ENCODE peak calls at places on chromosomes 3 and 15, in six cellular contexts. W is IMR-90, K is neuronal stem cell, J is H1, I is H9, L is trophoblast cell. S is an unnamed sample.

GRCh38 chr3:170062068-170062467 is 24.3 kb downstream of the GPR160 start:
- DNase-seq in K (no peak), L (no peak), I (no peak), J (no peak), W (no peak), S (no peak)

GRCh38 chr3:117919611-117920010 is 1115.0 kb downstream of the IGSF11 start:
- DNase-seq in W (no peak), I (no peak), J (no peak), L (no peak), K (no peak), S (no peak)

GRCh38 chr3:184789314-184789998 is 22.5 kb upstream of the VPS8 start:
- DNase-seq in I (no peak), J (no peak), K (no peak), W (no peak), L (no peak), S (no peak)

GRCh38 chr15:61764141-61764540 is 296.1 kb downstream of the VPS13C start:
- DNase-seq in L (no peak), J (no peak), K (no peak), I (no peak), W (no peak), S (no peak)

GRCh38 chr3:102505542-102505941 is 70.7 kb downstream of the ZPLD1 start:
- DNase-seq in K (no peak), J (no peak), I (no peak), L (no peak), W (no peak), S (no peak)

GRCh38 chr3:142270407-142270806 is 45.0 kb upstream of the GK5 start:
- DNase-seq in I (no peak), J (no peak), W (no peak), L (no peak), K (no peak), S (no peak)

GRCh38 chr3:192038726-192039125 is 577.8 kb downstream of the PYDC2 start:
- DNase-seq in K (no peak), J (no peak), L (no peak), W (no peak), I (no peak), S (no peak)

GRCh38 chr3:174477491-174477890 is 381.6 kb upstream of the NAALADL2 start:
- DNase-seq in W (no peak), I (no peak), L (peak), K (no peak), J (no peak), S (no peak)

GRCh38 chr3:185442031-185442430 is 56.8 kb downstream of the TMEM41A start:
- DNase-seq in I (no peak), W (no peak), K (no peak), J (no peak), L (no peak), S (no peak)

GRCh38 chr3:105399611-105400010 is 32.9 kb downstream of the ALCAM start:
- DNase-seq in W (no peak), J (no peak), L (no peak), K (no peak), I (no peak), S (no peak)

GRCh38 chr3:97937205-97937604 is 35.0 kb downstream of the RIOX2 start:
- DNase-seq in J (no peak), W (no peak), L (no peak), I (no peak), K (no peak), S (no peak)

GRCh38 chr3:196563721-196564225 is 4.6 kb downstream of the WDR53 start:
- DNase-seq in W (peak), L (no peak), K (no peak), I (no peak), J (no peak), S (peak)

GRCh38 chr15:50977157-50977556 is 68.7 kb downstream of the AP4E1 start:
- DNase-seq in K (no peak), L (no peak), J (no peak), I (no peak), W (peak), S (no peak)

GRCh38 chr3:172542999-172543398 is 19.8 kb upstream of the TNFSF10 start:
- DNase-seq in I (no peak), W (no peak), J (no peak), K (no peak), L (peak), S (no peak)

GRCh38 chr3:161069441-161070251 is 35.5 kb downstream of the B3GALNT1 start:
- DNase-seq in I (no peak), K (no peak), J (no peak), L (peak), W (peak), S (peak)

GRCh38 chr15:66848116-66848515 is 146.1 kb downstream of the SMAD6 start:
- DNase-seq in W (no peak), J (no peak), I (peak), L (no peak), K (no peak), S (no peak)

GRCh38 chr3:101184111-101184510 is 136.3 kb downstream of the IMPG2 start:
- DNase-seq in I (no peak), K (no peak), J (no peak), W (no peak), L (no peak), S (peak)

GRCh38 chr3:61425356-61425755 is 136.0 kb upstream of the PTPRG start:
- DNase-seq in K (no peak), J (no peak), I (no peak), W (no peak), L (peak), S (no peak)

GRCh38 chr15:57496946-57497944 is 94.5 kb upstream of the MYZAP start:
- DNase-seq in W (no peak), J (no peak), K (no peak), I (no peak), L (no peak), S (no peak)

GRCh38 chr15:20358066-20358780 is 183.4 kb downstream of the GOLGA6L6 start:
- DNase-seq in L (no peak), W (no peak), J (no peak), K (no peak), I (peak), S (no peak)

GRCh38 chr15:53114960-53115359 is 324.8 kb upstream of the ONECUT1 start:
- DNase-seq in L (no peak), J (no peak), I (no peak), W (no peak), K (no peak), S (no peak)
- H3K4me2 ChIP-seq in L (no peak), J (no peak), I (no peak), W (no peak), K (no peak), S (no peak)

DNA sequence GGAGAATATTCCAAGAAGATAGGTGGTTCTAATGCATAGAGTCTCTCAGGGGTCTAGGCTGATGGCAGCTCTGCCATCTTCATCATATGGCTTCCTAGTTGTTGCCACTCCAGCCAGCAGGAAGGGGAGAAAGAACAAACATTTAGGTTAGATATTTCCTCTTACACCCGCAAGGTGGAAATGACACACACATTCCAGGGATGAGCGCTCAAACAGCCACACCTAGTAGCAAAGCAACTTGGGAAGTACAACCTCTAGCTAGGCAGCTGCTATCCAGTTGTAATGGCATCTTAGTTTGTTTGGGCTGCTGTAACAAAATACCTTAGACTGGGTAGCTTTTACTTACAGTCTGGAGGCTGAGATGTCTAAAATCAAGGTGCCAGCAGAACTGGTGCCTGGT is 51.9 kb upstream of the ADAMTSL3 start:
- DNase-seq in I (no peak), W (no peak), L (peak), K (no peak), J (no peak), S (no peak)
- H4K91ac ChIP-seq in I (no peak), W (no peak), L (no peak), K (no peak), J (no peak), S (no peak)

DNA sequence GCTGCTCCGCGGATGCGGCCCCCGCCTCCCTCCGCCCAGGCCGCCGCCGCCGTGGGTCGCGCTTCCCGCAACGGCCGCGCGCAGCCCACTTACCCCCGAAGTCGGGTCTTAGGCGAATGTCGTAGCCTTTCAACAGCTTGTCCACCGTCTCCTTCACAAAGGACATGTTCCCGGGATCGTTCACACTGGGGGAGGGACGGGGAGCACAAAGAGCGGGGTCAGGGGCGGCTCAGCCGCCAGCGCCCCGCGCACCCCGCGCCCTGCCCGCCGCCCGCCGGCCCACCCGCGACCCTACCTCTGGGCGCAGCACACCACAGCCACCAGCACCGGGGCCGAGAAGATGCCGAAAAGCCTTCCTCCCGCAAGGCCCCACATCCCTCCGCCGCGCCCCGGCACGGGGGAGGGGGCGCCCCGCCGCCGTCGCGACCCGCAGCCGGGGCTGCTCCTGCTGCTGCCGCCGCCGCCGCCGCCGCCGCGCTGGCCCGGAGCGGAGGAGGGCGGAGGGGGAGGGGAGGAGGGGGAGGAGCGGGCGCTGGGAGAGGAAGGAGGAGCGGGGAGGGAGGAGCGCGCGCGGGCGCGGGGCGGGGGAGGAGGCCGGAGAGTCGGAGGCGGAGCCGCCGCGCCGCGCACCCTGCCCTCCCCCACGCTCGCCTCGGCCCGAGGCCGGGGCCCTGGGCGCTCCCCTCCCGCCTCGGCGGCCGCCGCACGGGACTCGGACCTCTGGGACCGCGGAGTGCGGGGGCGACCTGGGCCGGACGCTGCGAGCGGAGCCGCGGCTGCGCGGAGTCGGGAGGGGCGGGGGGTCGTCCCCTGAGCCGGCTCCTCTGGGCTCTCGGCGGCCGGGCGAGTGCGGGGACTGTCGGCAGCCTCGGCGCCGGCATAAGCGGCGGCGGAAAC is at the start of gene GABRB3:
- DNase-seq in I (peak), K (peak), W (no peak), L (no peak), J (no peak), S (no peak)
- H2BK120ac ChIP-seq in I (no peak), K (no peak), W (no peak), L (peak), J (no peak), S (no peak)

GRCh38 chr3:4752201-4753072 is 226.8 kb upstream of the BHLHE40 start:
- DNase-seq in K (no peak), W (peak), L (no peak), J (no peak), I (no peak), S (no peak)
- H3K4me2 ChIP-seq in K (no peak), W (no peak), L (no peak), J (no peak), I (no peak), S (no peak)

GRCh38 chr3:122984007-122984406 is 43.6 kb downstream of the SEMA5B start:
- DNase-seq in W (no peak), I (peak), K (no peak), J (no peak), L (no peak), S (no peak)
- H4K91ac ChIP-seq in W (no peak), I (no peak), K (no peak), J (peak), L (no peak), S (no peak)

GRCh38 chr15:62844564-62845235 is 197.8 kb upstream of the TPM1 start:
- DNase-seq in I (no peak), L (peak), W (no peak), J (no peak), K (no peak), S (no peak)

GRCh38 chr15:62846131-62846804 is 196.3 kb upstream of the TPM1 start:
- DNase-seq in W (no peak), J (no peak), L (peak), I (no peak), K (no peak), S (no peak)

GRCh38 chr15:62847900-62848489 is 194.6 kb upstream of the TPM1 start:
- DNase-seq in L (peak), W (peak), I (peak), J (peak), K (peak), S (peak)

GRCh38 chr15:62846805-62847481 is 195.6 kb upstream of the TPM1 start:
- DNase-seq in J (no peak), W (no peak), K (no peak), I (no peak), L (no peak), S (no peak)

DNA sequence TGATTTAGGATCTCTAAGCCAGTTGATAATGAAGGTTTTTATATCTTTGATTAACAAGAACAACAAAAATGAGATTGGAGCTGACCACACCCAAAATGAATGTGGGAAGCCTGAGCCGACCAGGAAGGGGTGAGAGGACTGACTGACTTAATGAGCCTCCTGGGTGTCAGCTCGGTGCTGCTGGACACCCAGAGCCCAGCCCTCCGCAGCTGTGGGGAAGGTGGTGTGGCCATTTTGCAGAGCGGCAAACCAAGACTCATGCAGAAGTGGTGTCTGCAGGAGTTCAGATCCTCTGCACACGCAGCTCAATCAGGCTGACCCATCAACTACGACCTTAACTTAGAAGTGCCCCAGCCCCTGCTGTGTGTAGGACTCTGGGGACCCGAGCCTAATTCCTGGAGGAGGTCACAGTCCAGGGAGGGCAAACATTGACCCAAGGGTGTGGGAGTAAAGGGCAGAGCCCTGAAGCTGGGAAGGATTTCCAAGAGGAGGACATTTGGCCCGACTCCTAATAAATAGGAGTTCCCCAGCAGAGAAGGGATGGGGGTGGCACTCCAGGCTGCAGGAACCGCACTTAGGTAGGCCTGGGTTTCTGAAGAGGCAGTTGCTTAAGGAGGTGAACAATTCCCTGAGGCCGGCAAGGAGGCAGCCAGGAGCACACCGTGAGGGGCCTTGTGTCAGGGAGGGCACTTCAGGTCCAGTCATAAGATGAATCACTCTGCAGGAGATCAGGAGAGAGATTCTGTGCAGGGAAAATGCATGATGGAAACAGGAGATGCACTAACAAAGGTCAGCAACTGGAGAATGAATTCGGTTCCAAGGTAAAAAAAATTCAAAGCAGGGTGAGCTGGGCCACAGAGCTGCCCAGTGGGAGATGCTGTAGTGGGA is 197.1 kb upstream of the TPM1 start:
- DNase-seq in J (no peak), W (peak), I (no peak), K (no peak), L (peak), S (peak)
- H2BK120ac ChIP-seq in J (no peak), W (peak), I (no peak), K (no peak), L (peak), S (no peak)

GRCh38 chr3:72418149-72418686 is 430.0 kb downstream of the SHQ1 start:
- DNase-seq in L (no peak), I (no peak), J (no peak), W (peak), K (no peak), S (no peak)
- H3K4me2 ChIP-seq in L (no peak), I (no peak), J (no peak), W (no peak), K (no peak), S (no peak)

GRCh38 chr15:88803920-88804247 is 648 bp downstream of the ACAN start:
- DNase-seq in L (no peak), I (no peak), W (no peak), K (no peak), J (no peak), S (no peak)

GRCh38 chr15:88802250-88802990 is 816 bp upstream of the ACAN start:
- DNase-seq in L (no peak), W (no peak), I (no peak), K (no peak), J (no peak), S (no peak)

GRCh38 chr15:88803241-88803919 is at the start of gene ACAN:
- DNase-seq in L (no peak), I (peak), K (peak), J (no peak), W (no peak), S (no peak)

GRCh38 chr15:88804257-88804656 is 1.0 kb downstream of the ACAN start:
- DNase-seq in J (no peak), I (no peak), W (no peak), K (no peak), L (no peak), S (no peak)

DNA sequence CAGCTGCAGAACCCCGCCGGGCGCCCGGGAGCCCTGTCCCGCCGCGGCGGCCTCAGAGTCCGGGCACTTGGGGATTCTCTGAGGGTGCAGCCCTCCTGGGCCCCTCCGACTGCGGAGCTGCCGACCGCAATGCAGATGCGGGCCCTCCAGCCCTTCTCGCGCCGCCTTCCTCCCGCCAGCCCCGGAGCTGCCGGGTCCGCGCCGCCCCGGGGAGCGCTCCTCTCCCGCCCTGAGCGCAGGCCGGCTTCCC is 320 bp upstream of the ACAN start:
- DNase-seq in I (no peak), K (no peak), L (no peak), J (no peak), W (no peak), S (no peak)
- H4K91ac ChIP-seq in I (no peak), K (no peak), L (peak), J (no peak), W (no peak), S (no peak)

GRCh38 chr3:197858133-197858532 is 67.1 kb downstream of the LRCH3 start:
- DNase-seq in I (no peak), L (no peak), J (no peak), W (no peak), K (no peak), S (no peak)

GRCh38 chr3:197854596-197855343 is 63.7 kb downstream of the LRCH3 start:
- DNase-seq in W (peak), L (peak), K (no peak), J (peak), I (peak), S (peak)

GRCh38 chr3:197858598-197858997 is 67.5 kb downstream of the LRCH3 start:
- DNase-seq in I (peak), K (no peak), J (no peak), W (no peak), L (no peak), S (no peak)

DNA sequence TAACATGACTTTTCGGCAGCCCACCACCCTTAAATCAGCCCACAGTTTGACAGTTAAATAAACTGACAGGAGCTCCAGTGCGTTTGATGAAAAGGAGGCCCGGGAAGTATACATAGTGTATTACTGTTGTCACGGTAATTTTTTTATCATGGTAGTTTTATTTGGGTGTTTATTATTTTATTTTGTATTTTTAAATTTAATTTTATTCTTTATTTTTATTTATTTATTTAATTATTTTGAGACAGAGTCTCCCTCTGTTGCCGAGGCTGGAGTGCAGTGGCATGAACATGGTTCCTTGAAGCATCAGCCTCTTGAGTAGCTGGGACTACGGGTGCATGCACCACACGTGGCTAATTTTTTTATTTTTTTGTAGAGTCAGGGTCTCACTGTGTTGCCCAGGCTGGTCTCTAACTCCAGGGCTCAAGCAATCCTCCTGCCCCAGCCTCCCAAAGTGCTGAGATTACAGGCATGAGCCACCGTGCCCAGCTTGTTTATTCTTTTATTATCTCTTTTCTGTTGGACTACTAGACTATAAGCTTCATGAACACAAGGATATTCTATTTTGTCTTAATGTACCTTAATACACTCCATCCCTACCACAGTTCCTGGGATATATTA is 65.3 kb downstream of the LRCH3 start:
- DNase-seq in J (no peak), I (no peak), L (no peak), K (no peak), W (no peak), S (no peak)
- H2BK120ac ChIP-seq in J (peak), I (no peak), L (no peak), K (no peak), W (peak), S (no peak)